ENCODE peak calls at places on chromosomes 3 and 15, in eight cellular contexts. Y, L, M, P, W, Q, S and X are unnamed samples.

GRCh38 chr15:100008258-100008657 is 275.0 kb upstream of the LYSMD4 start:
- DNase-seq in Y (no peak), L (no peak), M (no peak), P (no peak), W (no peak), Q (no peak), S (no peak), X (no peak)

GRCh38 chr3:147422934-147423599 is 13.9 kb downstream of the ZIC1 start:
- DNase-seq in Y (no peak), L (no peak), M (no peak), P (no peak), W (no peak), Q (no peak), S (no peak), X (no peak)

GRCh38 chr3:11170052-11170770 is 15.9 kb downstream of the HRH1 start:
- DNase-seq in Y (no peak), L (no peak), M (no peak), P (no peak), W (no peak), Q (no peak), S (no peak), X (no peak)

GRCh38 chr3:30282052-30282708 is 324.2 kb upstream of the TGFBR2 start:
- DNase-seq in Y (no peak), L (peak), M (peak), P (no peak), W (no peak), Q (no peak), S (no peak), X (peak)

GRCh38 chr3:64612082-64612860 is 75.5 kb downstream of the ADAMTS9 start:
- DNase-seq in Y (no peak), L (peak), M (peak), P (peak), W (no peak), Q (no peak), S (no peak), X (no peak)

GRCh38 chr15:52115598-52116427 is 3.2 kb upstream of the BCL2L10 start:
- DNase-seq in Y (no peak), L (no peak), M (no peak), P (no peak), W (no peak), Q (no peak), S (no peak), X (no peak)

GRCh38 chr3:123881771-123882170 is 2.4 kb downstream of the MYLK start:
- DNase-seq in Y (no peak), L (no peak), M (no peak), P (no peak), W (no peak), Q (no peak), S (no peak), X (no peak)

GRCh38 chr3:191378142-191378541 is 47.8 kb upstream of the UTS2B start:
- DNase-seq in Y (no peak), L (no peak), M (no peak), P (no peak), W (no peak), Q (no peak), S (no peak), X (no peak)

GRCh38 chr15:98321916-98322315 is 326.4 kb upstream of the IGF1R start:
- DNase-seq in Y (no peak), L (no peak), M (no peak), P (peak), W (no peak), Q (no peak), S (no peak), X (no peak)

GRCh38 chr15:60804986-60805949 is 326.3 kb upstream of the ICE2 start:
- DNase-seq in Y (no peak), L (peak), M (peak), P (peak), W (no peak), Q (no peak), S (no peak), X (no peak)

GRCh38 chr3:144708437-144708836 is 736.8 kb downstream of the DIPK2A start:
- DNase-seq in Y (no peak), L (no peak), M (no peak), P (no peak), W (no peak), Q (no peak), S (no peak), X (no peak)

GRCh38 chr15:81189583-81190283 is 6.9 kb upstream of the IL16 start:
- DNase-seq in Y (no peak), L (peak), M (peak), P (peak), W (no peak), Q (no peak), S (peak), X (peak)

GRCh38 chr3:178255315-178255714 is 280.9 kb upstream of the KCNMB2 start:
- DNase-seq in Y (no peak), L (peak), M (peak), P (no peak), W (no peak), Q (no peak), S (no peak), X (no peak)

GRCh38 chr15:77144028-77144427 is 73.1 kb upstream of the TSPAN3 start:
- DNase-seq in Y (no peak), L (no peak), M (no peak), P (no peak), W (no peak), Q (no peak), S (no peak), X (peak)

GRCh38 chr3:46676601-46677071 is 16.8 kb downstream of the ALS2CL start:
- DNase-seq in Y (no peak), L (no peak), M (no peak), P (peak), W (no peak), Q (no peak), S (peak), X (no peak)